ENCODE peak calls at places on chromosomes 12 and 14, in four cellular contexts. E is sigmoid colon, P is K562, Z is endothelial cell of umbilical vein. Y is an unnamed sample.
A peak's percentile ranks its signal among the peaks of the same experiment; 100 is the strongest.

GRCh38 chr14:65958664-65959562 is 527.3 kb upstream of the CCDC196 start:
- DNase-seq in E (no peak), Z (peak; percentile 35), P (peak; percentile 30), Y (no peak)

GRCh38 chr14:57749267-57749666 is 116.6 kb downstream of the SLC35F4 start:
- DNase-seq in Z (no peak), P (no peak), E (no peak), Y (no peak)

GRCh38 chr12:44157359-44157758 is 321.5 kb downstream of the TMEM117 start:
- DNase-seq in Z (no peak), E (no peak), P (no peak), Y (no peak)

GRCh38 chr14:92847220-92848148 is 53.4 kb downstream of the GOLGA5 start:
- DNase-seq in P (no peak), Z (peak; percentile 8), E (no peak), Y (no peak)

GRCh38 chr12:6278439-6279255 is 31.8 kb upstream of the PLEKHG6 start:
- DNase-seq in E (peak; percentile 92), Z (peak; percentile 83), P (peak; percentile 84), Y (peak; percentile 90)

GRCh38 chr14:33686218-33686617 is 264.7 kb downstream of the EGLN3 start:
- DNase-seq in P (no peak), E (no peak), Z (peak; percentile 41), Y (no peak)

GRCh38 chr14:69693145-69693544 is 73.8 kb upstream of the SRSF5 start:
- DNase-seq in Z (peak; percentile 78), P (no peak), E (no peak), Y (no peak)

GRCh38 chr12:95942532-95943230 is at the start of gene CCDC38:
- DNase-seq in P (no peak), E (peak; percentile 91), Z (no peak), Y (peak; percentile 88)

GRCh38 chr14:61607570-61608244 is 87.6 kb upstream of the HIF1A start:
- DNase-seq in E (no peak), Z (no peak), P (no peak), Y (no peak)

GRCh38 chr14:69673578-69674305 is 62.3 kb downstream of the SUSD6 start:
- DNase-seq in P (no peak), E (no peak), Z (peak; percentile 47), Y (no peak)

GRCh38 chr12:108205864-108206263 is 76.8 kb downstream of the WSCD2 start:
- DNase-seq in E (no peak), Z (no peak), P (no peak), Y (no peak)

GRCh38 chr12:132566551-132567131 is 43.7 kb downstream of the LRCOL1 start:
- DNase-seq in E (no peak), Z (no peak), P (no peak), Y (no peak)

GRCh38 chr12:579450-580110 is 83.7 kb downstream of the NINJ2 start:
- DNase-seq in E (peak; percentile 10), Z (no peak), P (no peak), Y (no peak)

GRCh38 chr12:65642006-65642695 is 182.1 kb upstream of the HMGA2 start:
- DNase-seq in P (no peak), Z (no peak), E (no peak), Y (no peak)

GRCh38 chr14:93891756-93892504 is 35.2 kb upstream of the FAM181A start:
- DNase-seq in Z (no peak), P (no peak), E (no peak), Y (no peak)

GRCh38 chr14:93894992-93895391 is 32.2 kb upstream of the FAM181A start:
- DNase-seq in Z (no peak), E (no peak), P (no peak), Y (no peak)

GRCh38 chr14:93892923-93893549 is 34.1 kb upstream of the FAM181A start:
- DNase-seq in P (peak; percentile 57), Z (peak; percentile 38), E (peak; percentile 90), Y (peak; percentile 62)

GRCh38 chr14:93893550-93894329 is 33.4 kb upstream of the FAM181A start:
- DNase-seq in P (no peak), Z (no peak), E (no peak), Y (no peak)

DNA sequence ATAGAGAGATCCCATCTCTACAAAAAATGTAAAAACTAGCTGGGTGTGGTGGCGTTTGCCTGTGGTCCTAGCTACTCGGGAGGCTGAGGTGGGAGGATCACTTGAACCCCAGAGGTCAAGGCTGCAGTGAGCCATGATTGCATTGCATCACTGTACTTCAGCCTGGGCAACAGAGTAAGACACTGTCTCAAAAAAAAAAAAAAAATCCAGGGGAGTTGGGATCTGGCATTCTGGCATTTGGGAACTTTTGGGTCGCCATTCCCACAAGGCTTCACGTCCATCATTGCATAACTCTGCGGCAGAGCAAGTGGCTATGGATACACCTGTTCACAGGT is 34.7 kb upstream of the FAM181A start:
- DNase-seq in Z (no peak), E (no peak), P (no peak), Y (no peak)
- TF ChIP-seq POLR2AphosphoS5 in Z (no peak), E (no peak), P (no peak), Y (no peak)

DNA sequence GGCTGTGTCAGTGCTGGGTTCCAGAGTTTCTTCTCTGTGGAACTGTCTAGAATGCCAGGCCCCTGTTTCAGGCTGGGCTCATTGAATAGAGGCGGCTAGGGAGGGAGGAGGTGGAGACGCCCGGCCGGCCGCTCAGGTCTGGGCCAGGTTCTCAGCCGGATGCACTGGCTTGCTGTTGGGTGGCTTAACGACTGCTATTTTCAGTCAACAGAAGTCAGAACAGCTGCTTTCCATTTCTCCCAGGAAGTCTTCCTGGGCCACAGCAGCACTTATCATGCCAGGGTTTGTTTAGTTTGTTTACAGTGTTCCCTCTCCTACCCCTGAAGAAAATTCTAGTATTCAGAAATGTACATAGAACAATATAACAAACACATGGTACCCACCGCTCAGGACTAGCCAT is 26.0 kb upstream of the VPS37B start:
- DNase-seq in Z (no peak), P (no peak), E (no peak), Y (no peak)
- TF ChIP-seq POLR2A in Z (no peak), P (no peak), E (no peak), Y (no peak)

DNA sequence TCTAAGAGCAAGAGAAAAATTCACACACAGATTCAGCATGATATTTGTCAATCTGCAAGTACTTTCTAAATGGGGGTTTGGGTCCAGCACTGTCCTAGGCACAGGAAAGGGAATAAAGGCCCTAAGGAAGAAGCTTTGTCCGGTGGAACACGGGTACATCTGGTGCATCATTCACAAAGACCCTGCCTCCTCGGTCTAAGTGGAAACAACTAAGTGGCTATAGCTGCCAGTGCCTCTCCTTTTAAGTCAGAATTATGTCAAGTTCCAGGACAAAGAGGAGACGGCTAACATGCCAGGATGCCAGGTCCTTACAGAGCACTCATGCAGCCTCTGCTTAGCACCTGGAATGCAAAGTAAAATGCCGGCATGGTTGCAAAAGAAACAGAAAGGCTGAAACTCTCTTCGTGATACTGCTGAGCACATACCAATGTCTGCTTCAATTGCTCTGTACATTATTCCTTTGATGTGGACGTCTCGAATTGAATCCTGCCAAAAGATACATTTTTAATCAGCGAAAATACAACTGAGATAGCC is 47.5 kb downstream of the NT5DC3 start:
- DNase-seq in Z (no peak), E (peak; percentile 22), P (no peak), Y (no peak)
- TF ChIP-seq POLR2AphosphoS5 in Z (no peak), E (peak; percentile 52), P (no peak), Y (no peak)

GRCh38 chr14:105046891-105047282 is 18.3 kb downstream of the GPR132 start:
- DNase-seq in Z (no peak), P (no peak), E (no peak), Y (no peak)
- TF ChIP-seq POLR2A in Z (no peak), P (no peak), E (no peak), Y (no peak)

GRCh38 chr14:32394038-32394437 is 64.9 kb downstream of the AKAP6 start:
- DNase-seq in Z (no peak), E (no peak), P (no peak), Y (no peak)

GRCh38 chr14:32399920-32400319 is 70.8 kb downstream of the AKAP6 start:
- DNase-seq in E (no peak), P (no peak), Z (no peak), Y (no peak)

GRCh38 chr14:32396874-32397273 is 67.8 kb downstream of the AKAP6 start:
- DNase-seq in P (no peak), E (no peak), Z (no peak), Y (no peak)

GRCh38 chr14:32400480-32400879 is 71.4 kb downstream of the AKAP6 start:
- DNase-seq in Z (no peak), P (no peak), E (no peak), Y (no peak)

DNA sequence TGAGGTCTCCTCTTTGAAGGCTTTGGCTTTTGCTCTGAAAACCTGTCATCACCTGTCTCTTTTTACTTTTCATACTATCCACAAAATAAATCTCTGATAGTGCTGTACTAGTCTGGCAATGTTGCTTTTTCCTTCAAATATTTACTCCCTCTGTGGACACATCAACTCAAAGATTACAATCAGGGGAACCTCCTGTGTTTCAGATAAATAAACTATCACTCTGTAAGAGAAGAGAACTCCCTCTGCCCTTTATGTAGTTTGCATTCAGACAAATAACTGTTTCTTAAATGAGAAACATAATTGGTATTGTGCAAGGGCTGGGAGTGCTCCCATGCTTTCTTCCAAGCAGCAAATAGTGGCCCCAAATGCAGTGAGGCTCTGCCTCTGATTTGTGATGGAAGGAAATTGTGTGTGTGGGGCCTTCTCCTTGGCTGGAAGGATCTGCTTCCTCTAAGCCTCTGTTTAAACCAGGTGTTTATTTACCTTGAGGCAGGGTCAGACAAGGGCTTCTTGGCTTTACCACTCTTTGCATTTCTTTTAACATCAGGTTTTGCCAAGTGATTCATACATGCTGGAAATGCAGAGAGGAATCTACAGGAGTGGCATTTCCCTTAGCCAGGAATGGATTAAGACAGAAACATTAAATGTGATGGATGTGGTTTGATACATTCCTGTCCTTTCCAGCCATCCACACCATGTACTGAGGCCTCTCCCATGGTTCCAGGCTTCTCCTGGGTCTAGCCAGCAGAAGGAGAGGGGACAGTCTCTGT is 69.0 kb downstream of the AKAP6 start:
- DNase-seq in E (no peak), P (no peak), Z (peak; percentile 57), Y (no peak)
- TF ChIP-seq POLR2AphosphoS5 in E (no peak), P (no peak), Z (no peak), Y (no peak)

DNA sequence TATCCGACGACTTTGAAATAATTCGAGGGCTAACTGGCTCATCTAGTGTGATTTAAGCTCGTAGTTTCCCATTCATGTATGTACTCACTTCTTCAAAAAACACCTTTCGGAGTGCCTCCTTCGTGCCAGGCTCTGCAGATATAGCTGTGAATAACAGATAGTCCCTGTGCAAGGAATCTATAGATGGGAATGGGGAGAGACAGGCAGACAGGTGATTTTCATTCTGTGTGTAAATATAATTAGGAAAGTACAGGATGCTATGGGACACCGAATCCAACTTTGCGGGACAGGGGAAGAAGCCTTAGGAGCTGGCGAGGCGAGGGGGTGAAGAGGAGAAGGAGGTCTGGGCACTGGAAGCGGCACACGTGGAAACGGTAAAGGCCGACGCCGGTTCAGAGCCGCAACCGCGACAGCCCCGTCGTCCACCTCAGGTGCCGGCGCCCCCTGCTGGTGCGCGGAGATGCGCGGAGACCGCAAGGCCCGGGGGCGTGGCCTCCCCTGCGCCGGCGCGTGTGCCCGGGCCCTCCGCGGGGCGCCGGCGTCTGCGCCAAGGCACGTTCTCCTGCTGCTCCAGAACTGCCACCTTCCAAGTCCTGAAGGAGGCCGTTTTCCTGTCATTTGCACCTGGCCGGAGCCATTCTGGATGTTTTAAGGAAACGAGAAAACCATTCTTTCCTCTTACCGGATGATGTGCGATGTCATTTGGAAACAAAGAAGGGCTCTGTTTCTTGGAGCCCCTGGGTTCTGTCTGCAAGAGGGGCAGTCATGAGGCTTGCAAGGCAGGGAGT is 18.0 kb upstream of the CACNA1C start:
- DNase-seq in P (peak; percentile 83), Z (peak; percentile 69), E (peak; percentile 94), Y (peak; percentile 84)
- TF ChIP-seq POLR2A in P (no peak), Z (no peak), E (no peak), Y (no peak)

GRCh38 chr14:96958057-96958456 is 160.9 kb downstream of the VRK1 start:
- DNase-seq in E (no peak), P (no peak), Z (no peak), Y (no peak)
- TF ChIP-seq POLR2AphosphoS5 in E (no peak), P (no peak), Z (no peak), Y (no peak)

GRCh38 chr14:75350505-75351060 is 72.0 kb downstream of the FOS start:
- DNase-seq in P (peak; percentile 35), Z (no peak), E (no peak), Y (no peak)
- TF ChIP-seq POLR2A in P (no peak), Z (no peak), E (no peak), Y (no peak)

Y was measured in GM12892.